ENCODE peak calls at places on chromosomes 6 and 20, in eight cellular contexts. M is stomach; L is IMR-90; Z is fibroblast of pulmonary artery; W is effector memory CD4-positive, alpha-beta T cell; Q is heart left ventricle; N is fibroblast of lung; V is tibial nerve. U is an unnamed sample.

GRCh38 chr6:66965227-66965626 is 1258.2 kb upstream of the EYS start:
- DNase-seq in V (no peak), L (no peak), Q (no peak), M (no peak), W (no peak), N (peak), Z (no peak), U (no peak)

GRCh38 chr20:24164360-24164759 is 175.8 kb upstream of the GGTLC1 start:
- DNase-seq in W (no peak), M (no peak), Z (peak), Q (no peak), L (no peak), N (no peak), V (no peak), U (no peak)

GRCh38 chr6:26330835-26331808 is 33.9 kb upstream of the BTN3A2 start:
- DNase-seq in L (peak), V (no peak), W (no peak), Q (no peak), M (no peak), Z (no peak), N (no peak), U (peak)

GRCh38 chr6:1825277-1825676 is 215.6 kb downstream of the FOXC1 start:
- DNase-seq in V (no peak), Z (no peak), Q (no peak), M (no peak), L (no peak), W (no peak), N (no peak), U (no peak)

GRCh38 chr20:58755751-58756524 is 63.3 kb downstream of the NPEPL1 start:
- DNase-seq in V (no peak), Z (no peak), Q (no peak), M (no peak), W (no peak), N (no peak), L (no peak), U (no peak)

GRCh38 chr20:35773154-35773751 is 1.4 kb downstream of the PHF20 start:
- DNase-seq in N (no peak), Z (peak), W (peak), M (peak), L (peak), Q (peak), V (no peak), U (peak)

GRCh38 chr6:39137235-39137634 is 22.2 kb upstream of the SAYSD1 start:
- DNase-seq in W (no peak), V (no peak), Z (peak), L (peak), N (peak), M (peak), Q (peak), U (peak)

GRCh38 chr6:170033666-170034065 is 257.2 kb downstream of the DLL1 start:
- DNase-seq in W (no peak), Q (no peak), Z (no peak), V (no peak), L (no peak), N (no peak), M (peak), U (no peak)

GRCh38 chr6:137094411-137095008 is 49.7 kb upstream of the IL20RA start:
- DNase-seq in N (peak), Q (peak), W (peak), V (peak), L (peak), Z (peak), M (peak), U (peak)

GRCh38 chr6:3035397-3035796 is 32.9 kb upstream of the RIPK1 start:
- DNase-seq in M (no peak), W (no peak), Z (no peak), V (no peak), Q (no peak), N (no peak), L (no peak), U (no peak)

GRCh38 chr6:39193201-39193791 is 36.0 kb downstream of the KCNK5 start:
- DNase-seq in V (no peak), Q (no peak), W (no peak), L (no peak), N (no peak), M (no peak), Z (no peak), U (no peak)

GRCh38 chr6:7991992-7992815 is 72.0 kb downstream of the BLOC1S5 start:
- DNase-seq in V (no peak), Z (peak), Q (peak), W (no peak), M (no peak), N (peak), L (peak), U (peak)

GRCh38 chr6:89411019-89411268 is 1.1 kb downstream of the RRAGD start:
- DNase-seq in M (peak), W (no peak), V (no peak), N (no peak), Z (no peak), Q (no peak), L (no peak), U (no peak)
- H3K4me3 ChIP-seq in M (peak), W (peak), V (peak), N (no peak), Z (no peak), Q (peak), L (no peak), U (no peak)

DNA sequence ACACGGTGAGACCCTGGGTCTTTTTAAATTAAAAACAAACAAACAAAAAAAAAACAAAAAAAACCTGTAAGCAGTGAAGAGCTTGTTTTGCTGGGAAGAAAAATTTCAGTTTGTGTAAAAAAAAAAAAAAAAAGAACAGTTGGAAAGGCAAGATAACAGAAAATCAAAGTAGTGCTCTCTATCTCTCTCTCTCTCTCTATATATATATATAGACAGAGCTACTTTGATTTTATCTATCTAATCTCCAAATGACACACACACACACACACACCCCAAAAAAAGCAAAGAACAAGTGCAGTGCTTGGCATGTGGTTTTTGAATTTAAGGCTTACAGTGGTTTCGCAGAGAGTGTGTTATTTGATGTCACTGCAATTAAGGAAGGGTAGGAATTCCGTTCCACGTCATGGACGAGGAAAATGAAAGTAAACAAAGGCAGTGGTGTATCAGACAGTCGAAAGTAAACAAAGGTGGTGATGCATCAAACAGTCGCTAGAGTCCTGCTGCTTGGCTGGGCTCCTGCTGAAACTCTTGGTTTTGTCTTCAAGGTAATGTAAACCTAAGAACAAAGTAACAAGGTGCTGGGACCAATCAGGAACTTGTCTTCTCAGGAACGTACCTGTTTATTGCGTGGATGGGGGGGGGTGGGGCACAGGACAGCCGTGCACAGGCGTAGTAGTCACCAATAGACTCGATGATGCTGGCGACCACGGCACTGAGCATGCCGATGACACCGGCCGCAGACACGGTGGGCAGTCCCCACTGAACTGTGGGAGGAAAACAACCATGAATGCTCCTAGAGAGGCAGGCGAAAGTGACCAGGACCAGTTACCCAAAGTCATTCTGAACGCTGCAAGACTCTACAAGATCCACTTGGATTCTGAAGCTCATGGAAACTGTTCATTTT is 131.8 kb downstream of the SLC23A2 start:
- DNase-seq in M (no peak), Z (no peak), N (peak), V (no peak), W (no peak), L (peak), Q (no peak), U (no peak)
- H3K4me3 ChIP-seq in M (no peak), Z (no peak), N (no peak), V (no peak), W (no peak), L (no peak), Q (no peak), U (no peak)

GRCh38 chr6:434051-434705 is 42.6 kb downstream of the IRF4 start:
- DNase-seq in M (no peak), Z (no peak), V (no peak), Q (no peak), N (no peak), W (no peak), L (no peak), U (no peak)
- H3K4me3 ChIP-seq in M (no peak), Z (no peak), V (no peak), Q (no peak), N (no peak), W (no peak), L (no peak), U (no peak)

GRCh38 chr6:145043926-145044500 is 691.3 kb downstream of the EPM2A start:
- DNase-seq in V (no peak), Z (no peak), W (no peak), N (no peak), Q (no peak), L (no peak), M (no peak), U (no peak)
- H3K4me3 ChIP-seq in V (no peak), Z (no peak), W (no peak), N (no peak), Q (no peak), L (no peak), M (no peak), U (no peak)

GRCh38 chr6:139472341-139473038 is 98.0 kb upstream of the CITED2 start:
- DNase-seq in V (no peak), Q (no peak), M (no peak), W (no peak), N (peak), Z (peak), L (peak), U (peak)

GRCh38 chr6:139473239-139473701 is 98.8 kb upstream of the CITED2 start:
- DNase-seq in Z (no peak), Q (no peak), W (no peak), N (peak), M (no peak), L (no peak), V (peak), U (peak)

GRCh38 chr6:139473731-139474130 is 99.3 kb upstream of the CITED2 start:
- DNase-seq in N (peak), Q (no peak), Z (no peak), L (no peak), M (no peak), W (no peak), V (no peak), U (no peak)

GRCh38 chr6:139475231-139475630 is 100.8 kb upstream of the CITED2 start:
- DNase-seq in L (no peak), N (no peak), Q (no peak), W (no peak), Z (no peak), M (no peak), V (no peak), U (no peak)

GRCh38 chr6:139474145-139475108 is 100.0 kb upstream of the CITED2 start:
- DNase-seq in W (no peak), L (peak), Q (no peak), M (no peak), V (peak), N (peak), Z (peak), U (peak)
- H3K4me3 ChIP-seq in W (no peak), L (no peak), Q (no peak), M (no peak), V (no peak), N (peak), Z (no peak), U (no peak)

DNA sequence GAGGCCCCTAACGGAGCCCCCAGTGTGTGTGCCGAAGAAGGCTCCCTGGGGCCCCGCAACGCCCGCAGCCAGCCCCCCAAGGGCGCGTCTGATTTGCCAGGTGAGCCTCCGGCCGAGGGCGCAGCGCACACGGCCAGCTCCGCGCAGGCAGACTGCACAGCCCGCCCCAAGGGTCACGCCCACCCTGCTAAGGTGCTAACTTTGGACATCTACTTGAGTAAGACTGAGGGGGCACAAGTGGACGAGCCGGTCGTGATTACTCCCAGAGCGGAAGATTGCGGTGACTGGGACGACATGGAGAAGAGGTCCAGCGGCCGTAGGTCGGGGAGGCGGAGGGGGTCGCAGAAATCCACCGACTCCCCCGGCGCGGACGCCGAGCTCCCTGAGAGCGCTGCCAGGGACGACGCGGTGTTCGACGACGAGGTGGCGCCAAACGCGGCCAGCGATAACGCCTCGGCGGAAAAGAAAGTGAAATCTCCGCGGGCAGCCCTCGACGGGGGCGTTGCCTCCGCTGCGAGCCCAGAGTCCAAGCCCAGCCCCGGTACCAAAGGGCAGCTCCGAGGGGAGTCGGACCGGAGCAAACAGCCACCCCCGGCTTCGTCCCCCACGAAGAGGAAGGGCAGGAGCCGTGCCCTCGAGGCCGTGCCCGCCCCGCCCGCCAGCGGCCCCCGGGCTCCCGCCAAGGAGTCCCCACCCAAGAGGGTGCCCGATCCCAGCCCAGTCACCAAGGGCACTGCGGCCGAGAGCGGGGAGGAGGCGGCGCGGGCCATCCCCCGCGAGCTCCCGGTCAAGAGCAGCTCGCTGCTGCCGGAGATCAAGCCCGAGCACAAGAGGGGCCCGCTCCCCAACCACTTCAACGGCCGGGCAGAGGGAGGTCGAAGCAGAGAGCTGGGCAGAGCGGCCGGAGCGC is 117.0 kb downstream of the RTN4IP1 start:
- DNase-seq in Q (peak), W (peak), N (peak), M (peak), V (peak), L (no peak), Z (peak), U (peak)
- H3K4me3 ChIP-seq in Q (peak), W (peak), N (peak), M (peak), V (peak), L (peak), Z (peak), U (peak)

U was measured in fibroblast of mammary gland.